ENCODE peak calls at places on chromosomes 4 and X, in four cellular contexts. K, T, C and H are unnamed samples.

GRCh38 chr4:73450398-73451004 is 14.5 kb downstream of the AFP start:
- DNase-seq in C (no peak), K (no peak), T (no peak), H (no peak)

GRCh38 chrX:14064632-14065432 is 35.1 kb upstream of the GEMIN8 start:
- DNase-seq in K (no peak), C (no peak), T (peak; percentile 12), H (no peak)

GRCh38 chr4:152860057-152860456 is 76.1 kb upstream of the FHDC1 start:
- DNase-seq in K (no peak), C (no peak), T (no peak), H (no peak)

GRCh38 chrX:84873176-84873575 is 130.5 kb upstream of the APOOL start:
- DNase-seq in C (no peak), K (no peak), T (no peak), H (no peak)

GRCh38 chrX:40064055-40064597 is 33.6 kb downstream of the BCOR start:
- DNase-seq in C (no peak), T (no peak), K (no peak), H (no peak)

GRCh38 chr4:7161721-7162214 is 30.6 kb upstream of the SORCS2 start:
- DNase-seq in T (no peak), K (no peak), C (no peak), H (no peak)

GRCh38 chrX:103818844-103819243 is 13.2 kb downstream of the RAB9B start:
- DNase-seq in K (no peak), C (no peak), T (no peak), H (no peak)

GRCh38 chr4:39227906-39228305 is 45.6 kb downstream of the WDR19 start:
- DNase-seq in C (no peak), T (no peak), K (no peak), H (no peak)

GRCh38 chr4:2082627-2083026 is 23.5 kb downstream of the NAT8L start:
- DNase-seq in C (no peak), T (no peak), K (no peak), H (no peak)

GRCh38 chr4:138650917-138651564 is 364.5 kb upstream of the NOCT start:
- DNase-seq in K (no peak), C (no peak), T (no peak), H (peak; percentile 14)

GRCh38 chr4:8198206-8198905 is 734 bp upstream of the SH3TC1 start:
- DNase-seq in C (no peak), T (no peak), K (no peak), H (no peak)

GRCh38 chr4:133081246-133081645 is 67.8 kb upstream of the PCDH10 start:
- DNase-seq in T (peak; percentile 9), K (no peak), C (no peak), H (no peak)

GRCh38 chr4:80125252-80126177 is 52.5 kb upstream of the ANTXR2 start:
- DNase-seq in K (no peak), T (peak; percentile 20), C (peak; percentile 35), H (no peak)

GRCh38 chr4:189615217-189615663 is 325.4 kb upstream of the FRG1 start:
- DNase-seq in K (no peak), T (no peak), C (no peak), H (no peak)

GRCh38 chrX:2370436-2370835 is 130.3 kb downstream of the DHRSX start:
- DNase-seq in C (no peak), K (no peak), T (no peak), H (no peak)

GRCh38 chr4:40363382-40363920 is 28.3 kb downstream of the CHRNA9 start:
- DNase-seq in T (no peak), K (no peak), C (no peak), H (no peak)

GRCh38 chr4:186472948-186473347 is 82.4 kb downstream of the MTNR1A start:
- DNase-seq in T (peak; percentile 8), K (peak; percentile 40), C (peak; percentile 37), H (no peak)

GRCh38 chr4:28890949-28891348 is 1829.2 kb upstream of the PCDH7 start:
- DNase-seq in C (no peak), K (no peak), T (no peak), H (no peak)

GRCh38 chr4:153704522-153704921 is 20.4 kb downstream of the TLR2 start:
- DNase-seq in K (no peak), T (no peak), C (no peak), H (no peak)

GRCh38 chr4:118076958-118077766 is 42.9 kb downstream of the NDST3 start:
- DNase-seq in C (peak; percentile 43), K (no peak), T (peak; percentile 30), H (no peak)

GRCh38 chr4:6972911-6973310 is 63.3 kb downstream of the TBC1D14 start:
- DNase-seq in C (no peak), T (no peak), K (no peak), H (no peak)

GRCh38 chr4:69984030-69984443 is 11.7 kb upstream of the STATH start:
- DNase-seq in C (peak; percentile 27), K (no peak), T (peak; percentile 14), H (no peak)

GRCh38 chr4:23818097-23818648 is 71.7 kb downstream of the PPARGC1A start:
- DNase-seq in K (no peak), C (no peak), T (peak; percentile 39), H (no peak)

GRCh38 chrX:57595381-57595811 is 3.6 kb downstream of the ZXDB start:
- DNase-seq in T (no peak), K (no peak), C (no peak), H (peak; percentile 58)

GRCh38 chr4:123977623-123978022 is 581.0 kb downstream of the SPRY1 start:
- DNase-seq in K (no peak), C (no peak), T (no peak), H (no peak)

GRCh38 chr4:94256833-94257232 is 49.2 kb downstream of the SMARCAD1 start:
- DNase-seq in C (peak; percentile 11), T (no peak), K (no peak), H (no peak)

GRCh38 chr4:149830823-149831222 is 15.2 kb upstream of the IQCM start:
- DNase-seq in K (no peak), C (no peak), T (no peak), H (no peak)